ENCODE peak calls at places on chromosomes 4 and X, in four cellular contexts. E is HL-60; U is ascending aorta; A is activated CD8-positive, alpha-beta T cell treated with anti-CD3 and anti-CD28 coated beads for 36 hours. R is an unnamed sample.

GRCh38 chr4:150302553-150302952 is 224.3 kb downstream of the DCLK2 start:
- DNase-seq in E (peak; percentile 84), U (no peak), A (peak; percentile 47), R (peak; percentile 98)

GRCh38 chrX:121558886-121559285 is 511.5 kb downstream of the GLUD2 start:
- DNase-seq in E (no peak), U (no peak), A (no peak), R (no peak)

GRCh38 chrX:53223955-53224859 is 800 bp downstream of the KDM5C start:
- DNase-seq in E (no peak), U (no peak), A (peak; percentile 7), R (peak; percentile 88)

GRCh38 chr4:38037627-38038026 is 77.4 kb downstream of the PTTG2 start:
- DNase-seq in E (no peak), U (no peak), A (no peak), R (no peak)

GRCh38 chrX:56503941-56504673 is 59.3 kb upstream of the UBQLN2 start:
- DNase-seq in E (no peak), U (no peak), A (no peak), R (no peak)

GRCh38 chrX:36443007-36443406 is 523.5 kb downstream of the CFAP47 start:
- DNase-seq in E (no peak), U (no peak), A (no peak), R (no peak)

GRCh38 chrX:33128048-33128805 is 83.1 kb downstream of the DMD start:
- DNase-seq in E (no peak), U (no peak), A (no peak), R (no peak)

GRCh38 chr4:95290702-95291101 is 258.1 kb downstream of the UNC5C start:
- DNase-seq in E (no peak), U (no peak), A (no peak), R (no peak)

GRCh38 chrX:21747523-21747922 is 10.4 kb downstream of the SMPX start:
- DNase-seq in E (no peak), U (no peak), A (no peak), R (no peak)

GRCh38 chr4:140090215-140090731 is 63.7 kb downstream of the MAML3 start:
- DNase-seq in E (no peak), U (no peak), A (no peak), R (no peak)

GRCh38 chr4:173171098-173171497 is 2.5 kb downstream of the GALNT7 start:
- DNase-seq in E (no peak), U (no peak), A (no peak), R (peak; percentile 53)
- TF ChIP-seq CTCF in E (no peak), U (no peak), A (no peak), R (peak; percentile 37)

GRCh38 chr4:80263541-80264351 is 2.7 kb upstream of the FGF5 start:
- DNase-seq in E (no peak), U (no peak), A (no peak), R (no peak)
- TF ChIP-seq CTCF in E (no peak), U (no peak), A (no peak), R (no peak)

GRCh38 chrX:112368371-112368770 is 285.8 kb upstream of the TRPC5 start:
- DNase-seq in E (no peak), U (no peak), A (no peak), R (no peak)

GRCh38 chrX:112367065-112367464 is 284.5 kb upstream of the TRPC5 start:
- DNase-seq in E (no peak), U (no peak), A (no peak), R (no peak)
- TF ChIP-seq CTCF in E (no peak), U (no peak), A (no peak), R (no peak)

DNA sequence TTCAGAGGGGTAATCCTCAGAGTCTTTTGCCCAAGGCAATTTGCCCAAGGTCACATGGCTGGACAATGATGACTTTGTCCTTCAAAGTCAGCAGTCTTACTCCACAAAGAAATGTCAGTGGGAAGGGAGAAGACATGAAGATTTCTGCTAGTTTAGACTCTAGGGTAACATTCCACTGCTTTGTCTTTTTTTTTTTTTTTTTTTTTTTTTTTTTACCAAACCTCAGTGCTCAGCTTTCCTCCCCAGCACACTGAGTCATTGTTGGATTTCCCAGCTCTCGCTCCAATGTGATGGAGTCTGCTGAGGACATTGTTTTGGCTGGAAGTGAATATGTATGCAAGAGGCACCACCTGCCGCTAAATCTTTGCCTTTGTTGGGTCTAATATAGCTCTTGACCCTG is 7.2 kb upstream of the C1QTNF7 start:
- DNase-seq in E (no peak), U (no peak), A (no peak), R (peak; percentile 84)
- TF ChIP-seq CTCF in E (no peak), U (no peak), A (no peak), R (no peak)

DNA sequence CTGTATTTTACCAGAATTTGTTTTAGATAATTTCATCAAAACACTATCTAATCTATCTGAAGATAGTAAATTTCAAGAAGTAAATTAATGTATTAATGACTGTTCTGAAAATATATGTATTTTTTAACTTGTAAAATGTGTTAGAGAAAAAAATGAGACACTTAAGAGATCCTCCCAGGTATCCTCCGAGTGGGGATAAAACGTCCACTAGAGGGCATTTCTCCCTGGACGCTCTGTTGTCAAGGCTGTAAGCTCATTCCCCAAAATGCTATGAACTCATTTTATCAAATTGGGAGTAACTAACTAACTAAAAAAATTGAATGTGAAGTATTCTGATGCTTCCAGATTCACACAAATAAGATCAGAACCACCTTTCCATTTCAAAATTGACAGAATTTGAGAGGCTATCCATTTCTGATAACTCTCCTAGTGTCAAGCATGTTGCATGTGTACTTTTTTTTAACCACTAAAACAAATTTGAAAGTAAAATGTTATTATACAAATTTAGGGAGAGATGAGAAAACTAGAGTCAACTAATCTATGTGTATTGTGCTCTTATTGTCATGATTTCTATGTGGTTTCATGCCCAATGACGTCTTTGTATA is 337.3 kb upstream of the HS3ST1 start:
- DNase-seq in E (peak; percentile 2), U (no peak), A (peak; percentile 24), R (peak; percentile 59)
- TF ChIP-seq CTCF in E (peak; percentile 69), U (peak; percentile 51), A (peak; percentile 67), R (peak; percentile 86)